ENCODE peak calls at places on chromosome 17, in four cellular contexts. One of them, this sample, is unnamed.

GRCh38 chr17:8384801-8385335 is 1.9 kb upstream of the RPL26 start:
- DNase-seq in K562: peak
- DNase-seq in SK-N-SH: no peak
- DNase-seq in H1: no peak
- DNase-seq in this sample: peak

GRCh38 chr17:50573866-50574571 is 13.5 kb downstream of the CACNA1G start:
- DNase-seq in K562: no peak
- DNase-seq in SK-N-SH: no peak
- DNase-seq in H1: no peak
- DNase-seq in this sample: no peak

GRCh38 chr17:27980035-27980434 is 62.4 kb upstream of the NLK start:
- DNase-seq in K562: no peak
- DNase-seq in SK-N-SH: no peak
- DNase-seq in H1: no peak
- DNase-seq in this sample: no peak

GRCh38 chr17:44766409-44767038 is 7.7 kb downstream of the ADAM11 start:
- DNase-seq in K562: no peak
- DNase-seq in SK-N-SH: no peak
- DNase-seq in H1: no peak
- DNase-seq in this sample: no peak

GRCh38 chr17:2137342-2138098 is 82.6 kb downstream of the HIC1 start:
- DNase-seq in K562: peak
- DNase-seq in SK-N-SH: no peak
- DNase-seq in H1: peak
- DNase-seq in this sample: no peak

GRCh38 chr17:29250666-29251065 is 4.0 kb downstream of the CRYBA1 start:
- DNase-seq in K562: no peak
- DNase-seq in SK-N-SH: no peak
- DNase-seq in H1: no peak
- DNase-seq in this sample: no peak

GRCh38 chr17:55175788-55176425 is 88.9 kb upstream of the HLF start:
- DNase-seq in K562: no peak
- DNase-seq in SK-N-SH: no peak
- DNase-seq in H1: no peak
- DNase-seq in this sample: no peak

GRCh38 chr17:70366421-70366820 is 197.1 kb downstream of the KCNJ2 start:
- DNase-seq in K562: no peak
- DNase-seq in SK-N-SH: no peak
- DNase-seq in H1: no peak
- DNase-seq in this sample: no peak

GRCh38 chr17:45929344-45929743 is 35.0 kb downstream of the MAPT start:
- DNase-seq in K562: no peak
- DNase-seq in SK-N-SH: no peak
- DNase-seq in H1: no peak
- DNase-seq in this sample: no peak

GRCh38 chr17:67105213-67105612 is 60.9 kb downstream of the CACNG1 start:
- DNase-seq in K562: no peak
- DNase-seq in SK-N-SH: no peak
- DNase-seq in H1: no peak
- DNase-seq in this sample: no peak

GRCh38 chr17:27466376-27466747 is 10.1 kb downstream of the KSR1 start:
- DNase-seq in K562: no peak
- DNase-seq in SK-N-SH: no peak
- DNase-seq in H1: no peak
- DNase-seq in this sample: no peak

GRCh38 chr17:10051112-10051511 is 146.0 kb upstream of the RCVRN start:
- DNase-seq in K562: no peak
- DNase-seq in SK-N-SH: no peak
- DNase-seq in H1: no peak
- DNase-seq in this sample: no peak

GRCh38 chr17:76867578-76868175 is 527 bp upstream of the MGAT5B start:
- DNase-seq in K562: peak
- DNase-seq in SK-N-SH: peak
- DNase-seq in H1: no peak
- DNase-seq in this sample: no peak

GRCh38 chr17:72460711-72461110 is 339.9 kb downstream of the SOX9 start:
- DNase-seq in K562: no peak
- DNase-seq in SK-N-SH: no peak
- DNase-seq in H1: no peak
- DNase-seq in this sample: no peak

GRCh38 chr17:1174490-1174889 is 5.3 kb downstream of the ABR start:
- DNase-seq in K562: no peak
- DNase-seq in SK-N-SH: no peak
- DNase-seq in H1: no peak
- DNase-seq in this sample: no peak

GRCh38 chr17:48385303-48385702 is 44.7 kb downstream of the SKAP1 start:
- DNase-seq in K562: no peak
- DNase-seq in SK-N-SH: no peak
- DNase-seq in H1: no peak
- DNase-seq in this sample: no peak

GRCh38 chr17:82907797-82908261 is 68.0 kb upstream of the ZNF750 start:
- DNase-seq in K562: no peak
- DNase-seq in SK-N-SH: no peak
- DNase-seq in H1: no peak
- DNase-seq in this sample: no peak

GRCh38 chr17:82910041-82910481 is 70.2 kb upstream of the ZNF750 start:
- DNase-seq in K562: no peak
- DNase-seq in SK-N-SH: no peak
- DNase-seq in H1: no peak
- DNase-seq in this sample: no peak

GRCh38 chr17:82910770-82911169 is 70.9 kb upstream of the ZNF750 start:
- DNase-seq in K562: no peak
- DNase-seq in SK-N-SH: no peak
- DNase-seq in H1: no peak
- DNase-seq in this sample: no peak

GRCh38 chr17:82911822-82912221 is 72.0 kb upstream of the ZNF750 start:
- DNase-seq in K562: peak
- DNase-seq in SK-N-SH: no peak
- DNase-seq in H1: no peak
- DNase-seq in this sample: no peak

GRCh38 chr17:82909322-82909904 is 69.6 kb upstream of the ZNF750 start:
- DNase-seq in K562: peak
- DNase-seq in SK-N-SH: no peak
- DNase-seq in H1: no peak
- DNase-seq in this sample: no peak
- TF ChIP-seq JUND in K562: no peak
- TF ChIP-seq JUND in SK-N-SH: no peak
- TF ChIP-seq JUND in H1: no peak
- TF ChIP-seq JUND in this sample: no peak

DNA sequence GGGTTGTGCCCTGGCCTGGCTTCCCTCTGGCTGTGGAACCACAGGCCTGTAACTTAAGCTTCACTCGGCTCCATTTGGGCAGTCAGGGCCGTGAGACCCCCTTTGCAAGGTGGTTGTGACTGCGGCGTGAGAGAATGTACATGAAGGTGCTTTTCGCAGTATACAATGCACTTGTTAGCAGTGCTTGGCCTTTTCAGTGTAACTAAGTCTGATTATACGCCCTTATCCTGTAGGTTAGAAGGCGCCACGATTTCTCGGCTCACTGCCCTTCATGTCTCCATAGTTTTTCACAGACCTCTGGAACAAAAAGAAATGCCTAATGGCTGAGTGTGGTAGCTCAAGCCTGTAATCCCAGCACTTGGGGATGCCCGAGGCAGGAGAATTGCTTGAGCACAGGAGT is 13.3 kb downstream of the SAP30BP start:
- DNase-seq in K562: no peak
- DNase-seq in SK-N-SH: no peak
- DNase-seq in H1: no peak
- DNase-seq in this sample: no peak
- TF ChIP-seq JUND in K562: no peak
- TF ChIP-seq JUND in SK-N-SH: no peak
- TF ChIP-seq JUND in H1: no peak
- TF ChIP-seq JUND in this sample: no peak

GRCh38 chr17:57650548-57650947 is 94.6 kb downstream of the CCDC182 start:
- DNase-seq in K562: no peak
- DNase-seq in SK-N-SH: no peak
- DNase-seq in H1: no peak
- DNase-seq in this sample: no peak

GRCh38 chr17:57649191-57649590 is 95.9 kb downstream of the CCDC182 start:
- DNase-seq in K562: no peak
- DNase-seq in SK-N-SH: no peak
- DNase-seq in H1: no peak
- DNase-seq in this sample: no peak

GRCh38 chr17:57651451-57651850 is 93.6 kb downstream of the CCDC182 start:
- DNase-seq in K562: no peak
- DNase-seq in SK-N-SH: no peak
- DNase-seq in H1: no peak
- DNase-seq in this sample: no peak

GRCh38 chr17:57648720-57649119 is 96.4 kb downstream of the CCDC182 start:
- DNase-seq in K562: no peak
- DNase-seq in SK-N-SH: no peak
- DNase-seq in H1: no peak
- DNase-seq in this sample: no peak

GRCh38 chr17:57649731-57650484 is 95.2 kb downstream of the CCDC182 start:
- DNase-seq in K562: peak
- DNase-seq in SK-N-SH: no peak
- DNase-seq in H1: peak
- DNase-seq in this sample: no peak
- TF ChIP-seq JUND in K562: no peak
- TF ChIP-seq JUND in SK-N-SH: no peak
- TF ChIP-seq JUND in H1: peak
- TF ChIP-seq JUND in this sample: no peak

GRCh38 chr17:40561294-40561870 is 3.9 kb downstream of the CCR7 start:
- DNase-seq in K562: no peak
- DNase-seq in SK-N-SH: no peak
- DNase-seq in H1: no peak
- DNase-seq in this sample: no peak

GRCh38 chr17:40563371-40564052 is 1.8 kb downstream of the CCR7 start:
- DNase-seq in K562: no peak
- DNase-seq in SK-N-SH: no peak
- DNase-seq in H1: no peak
- DNase-seq in this sample: peak

GRCh38 chr17:40560592-40561293 is 4.5 kb downstream of the CCR7 start:
- DNase-seq in K562: peak
- DNase-seq in SK-N-SH: no peak
- DNase-seq in H1: no peak
- DNase-seq in this sample: no peak

GRCh38 chr17:40562841-40563370 is 2.4 kb downstream of the CCR7 start:
- DNase-seq in K562: no peak
- DNase-seq in SK-N-SH: no peak
- DNase-seq in H1: no peak
- DNase-seq in this sample: no peak

GRCh38 chr17:40561871-40562611 is 3.2 kb downstream of the CCR7 start:
- DNase-seq in K562: no peak
- DNase-seq in SK-N-SH: no peak
- DNase-seq in H1: no peak
- DNase-seq in this sample: no peak
- TF ChIP-seq JUND in K562: no peak
- TF ChIP-seq JUND in SK-N-SH: no peak
- TF ChIP-seq JUND in H1: no peak
- TF ChIP-seq JUND in this sample: no peak

GRCh38 chr17:32020943-32021617 is 13.9 kb downstream of the LRRC37B start:
- DNase-seq in K562: no peak
- DNase-seq in SK-N-SH: no peak
- DNase-seq in H1: no peak
- DNase-seq in this sample: no peak

GRCh38 chr17:32019228-32019627 is 12.0 kb downstream of the LRRC37B start:
- DNase-seq in K562: no peak
- DNase-seq in SK-N-SH: no peak
- DNase-seq in H1: no peak
- DNase-seq in this sample: no peak

GRCh38 chr17:32010114-32010513 is 2.9 kb downstream of the LRRC37B start:
- DNase-seq in K562: no peak
- DNase-seq in SK-N-SH: no peak
- DNase-seq in H1: no peak
- DNase-seq in this sample: no peak

GRCh38 chr17:32016231-32016630 is 9.0 kb downstream of the LRRC37B start:
- DNase-seq in K562: no peak
- DNase-seq in SK-N-SH: no peak
- DNase-seq in H1: no peak
- DNase-seq in this sample: no peak

DNA sequence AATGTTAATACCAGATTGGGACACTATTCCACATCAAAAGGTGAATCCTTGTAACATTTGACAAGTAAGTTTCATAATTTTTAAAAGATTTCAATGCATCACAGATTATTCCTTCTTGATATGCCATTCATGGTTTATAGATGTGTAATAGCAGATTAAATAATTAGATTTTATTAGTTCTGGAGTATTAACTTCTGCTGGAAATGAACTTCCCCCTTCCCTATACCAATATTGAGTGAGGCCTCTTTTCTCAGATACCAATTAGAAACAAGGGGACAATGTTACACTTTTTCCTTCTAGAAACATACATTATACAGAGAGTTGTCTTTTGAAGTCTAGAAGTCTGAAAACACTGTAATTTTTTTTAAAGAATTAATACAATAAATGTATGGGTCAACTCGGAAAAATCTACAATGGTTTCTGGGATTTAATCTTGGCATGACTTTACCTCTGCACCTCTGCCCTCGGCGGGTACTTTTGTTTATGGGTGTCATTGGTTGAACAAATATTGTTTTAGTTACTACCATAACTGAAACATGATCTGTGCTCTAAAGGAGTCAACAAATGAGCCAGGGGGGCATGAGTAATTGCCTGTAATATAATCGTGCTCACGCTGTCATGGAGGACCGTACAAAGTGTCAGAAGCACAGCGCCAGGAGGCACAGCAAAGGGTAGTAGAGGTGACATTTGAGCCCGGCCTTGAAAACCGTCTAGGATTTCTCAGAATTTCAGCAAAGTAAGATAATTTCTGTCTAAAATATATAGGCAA is 8.2 kb downstream of the LRRC37B start:
- DNase-seq in K562: no peak
- DNase-seq in SK-N-SH: no peak
- DNase-seq in H1: no peak
- DNase-seq in this sample: peak
- TF ChIP-seq JUND in K562: no peak
- TF ChIP-seq JUND in SK-N-SH: no peak
- TF ChIP-seq JUND in H1: no peak
- TF ChIP-seq JUND in this sample: no peak

DNA sequence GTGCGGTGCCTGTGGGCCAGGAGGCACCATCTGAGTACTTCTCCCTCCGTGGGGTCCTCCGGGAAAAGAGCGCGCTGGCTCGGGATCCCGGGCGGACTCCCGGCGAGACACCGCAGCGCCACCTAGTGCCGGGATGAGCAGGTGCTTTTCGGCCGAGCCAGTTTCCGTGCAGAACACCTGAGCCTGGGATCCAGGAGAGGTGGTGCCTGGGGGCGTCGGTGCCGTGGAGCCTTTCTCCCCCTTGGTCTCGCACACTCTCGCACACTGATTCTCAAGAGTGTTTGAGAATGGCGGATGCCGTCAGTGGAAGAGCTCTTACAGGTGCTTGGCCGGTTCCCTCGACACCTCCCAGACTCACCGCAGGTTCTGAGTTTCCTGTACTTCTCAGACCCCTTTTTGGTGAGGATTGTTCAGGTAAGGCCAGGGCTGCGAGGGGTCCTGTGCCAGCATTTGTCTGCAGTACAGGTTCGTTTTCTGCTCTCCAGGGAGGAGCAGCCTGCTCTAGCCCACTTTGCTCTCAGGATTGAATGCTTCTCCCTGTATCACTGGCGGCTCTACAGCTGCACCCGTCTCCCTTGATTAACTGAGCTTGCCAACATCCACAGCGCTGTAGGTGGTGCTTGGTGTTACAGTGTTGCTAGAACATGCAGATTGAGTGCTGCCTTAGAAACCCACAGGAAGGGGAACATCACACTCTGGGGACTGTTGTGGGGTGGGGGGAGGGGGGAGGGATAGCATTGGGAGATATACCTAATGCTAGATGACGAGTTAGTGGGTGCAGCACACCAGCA is 23.4 kb downstream of the TBCD start:
- DNase-seq in K562: peak
- DNase-seq in SK-N-SH: peak
- DNase-seq in H1: peak
- DNase-seq in this sample: peak
- TF ChIP-seq JUND in K562: no peak
- TF ChIP-seq JUND in SK-N-SH: no peak
- TF ChIP-seq JUND in H1: no peak
- TF ChIP-seq JUND in this sample: no peak